ENCODE peak calls at places on chromosomes 5 and 9, in four cellular contexts. B, D, O and C are unnamed samples.

GRCh38 chr5:83472508-83473343 is 1.2 kb downstream of the VCAN start:
- DNase-seq in B (peak; percentile 64), D (no peak), O (peak; percentile 12), C (peak; percentile 85)

GRCh38 chr9:128153117-128153946 is 4.1 kb downstream of the LCN2 start:
- DNase-seq in B (no peak), D (no peak), O (no peak), C (no peak)

GRCh38 chr9:126607086-126607485 is 6.6 kb upstream of the LMX1B start:
- DNase-seq in B (no peak), D (no peak), O (no peak), C (no peak)

GRCh38 chr5:3601060-3601710 is 5.6 kb downstream of the IRX1 start:
- DNase-seq in B (no peak), D (no peak), O (no peak), C (no peak)

GRCh38 chr5:89293849-89294248 is 410.9 kb upstream of the MEF2C start:
- DNase-seq in B (no peak), D (no peak), O (no peak), C (peak; percentile 79)

GRCh38 chr5:76403963-76404693 is 1.0 kb downstream of the IQGAP2 start:
- DNase-seq in B (peak; percentile 89), D (no peak), O (peak; percentile 70), C (no peak)

GRCh38 chr5:146399446-146399845 is 47.7 kb upstream of the TCERG1 start:
- DNase-seq in B (no peak), D (no peak), O (no peak), C (peak; percentile 20)

GRCh38 chr9:78029601-78030552 is 1.7 kb downstream of the GNAQ start:
- DNase-seq in B (peak; percentile 75), D (no peak), O (no peak), C (peak; percentile 65)

GRCh38 chr5:127660048-127660733 is 11.3 kb downstream of the CTXN3 start:
- DNase-seq in B (no peak), D (no peak), O (no peak), C (peak; percentile 41)

GRCh38 chr5:127652952-127653611 is 4.2 kb downstream of the CTXN3 start:
- DNase-seq in B (no peak), D (no peak), O (no peak), C (no peak)

GRCh38 chr5:127656825-127657224 is 7.9 kb downstream of the CTXN3 start:
- DNase-seq in B (no peak), D (no peak), O (no peak), C (no peak)
- H3K9ac ChIP-seq in B (no peak overlapping the region), D (no peak overlapping the region), O (no peak overlapping the region), C (no peak overlapping the region)

GRCh38 chr9:70120834-70121510 is 77.3 kb downstream of the MAMDC2 start:
- DNase-seq in B (peak; percentile 51), D (peak; percentile 83), O (no peak), C (peak; percentile 88)

GRCh38 chr9:70123695-70124094 is 80.0 kb downstream of the MAMDC2 start:
- DNase-seq in B (no peak), D (no peak), O (no peak), C (no peak)

GRCh38 chr9:70125621-70126020 is 82.0 kb downstream of the MAMDC2 start:
- DNase-seq in B (no peak), D (peak; percentile 30), O (no peak), C (no peak)

GRCh38 chr9:70119786-70120185 is 76.1 kb downstream of the MAMDC2 start:
- DNase-seq in B (no peak), D (no peak), O (no peak), C (no peak)

GRCh38 chr9:70121818-70122436 is 78.3 kb downstream of the MAMDC2 start:
- DNase-seq in B (no peak), D (peak; percentile 25), O (no peak), C (no peak)
- H3K4me1 ChIP-seq in B (no peaks in the 10 kb centered on the region), D (peaks cover 18% of the 10 kb centered on the region), O (no peaks in the 10 kb centered on the region), C (peaks cover 51% of the 10 kb centered on the region)

DNA sequence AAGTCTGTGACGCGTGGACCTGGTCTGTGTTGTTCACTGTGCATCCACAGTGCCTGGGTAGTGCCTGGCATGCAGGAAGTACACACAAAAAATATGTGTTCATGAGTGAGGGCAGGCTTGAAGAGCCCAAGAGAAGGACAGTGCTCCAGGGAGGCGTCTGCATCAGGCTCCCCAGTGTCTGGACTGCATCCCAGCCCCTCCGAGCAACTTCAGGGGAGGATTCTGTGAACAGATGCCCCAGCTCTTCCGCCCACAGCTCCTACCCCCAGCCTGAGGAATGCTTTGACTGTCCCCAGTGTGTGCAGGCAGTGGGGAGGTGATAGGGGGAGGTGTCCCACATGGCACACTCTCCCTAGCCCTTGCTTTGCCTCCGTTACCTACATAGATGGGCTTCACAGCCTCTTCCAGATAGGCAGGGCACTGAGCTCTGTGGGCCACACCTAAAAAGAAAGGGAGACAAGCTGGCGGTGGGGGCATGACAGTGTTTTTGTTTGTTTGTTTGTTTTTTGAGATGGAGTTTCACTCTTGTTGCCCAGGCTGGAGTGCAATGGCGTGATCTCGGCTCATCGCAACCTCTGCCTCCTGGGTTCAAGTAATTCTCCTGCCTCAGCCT is 25.4 kb downstream of the IRF1 start:
- DNase-seq in B (peak; percentile 46), D (no peak), O (no peak), C (no peak)
- H3K9ac ChIP-seq in B (peak overlapping the region; percentile 6), D (no peak overlapping the region), O (peak overlapping the region; percentile 23), C (no peak overlapping the region)

GRCh38 chr5:120502531-120502930 is 38.4 kb downstream of the PRR16 start:
- DNase-seq in B (no peak), D (no peak), O (no peak), C (no peak)
- H3K4me1 ChIP-seq in B (no peaks in the 10 kb centered on the region), D (no peaks in the 10 kb centered on the region), O (no peaks in the 10 kb centered on the region), C (no peaks in the 10 kb centered on the region)

GRCh38 chr9:93304574-93305496 is 120.9 kb downstream of the WNK2 start:
- DNase-seq in B (peak; percentile 82), D (peak; percentile 50), O (peak; percentile 37), C (peak; percentile 75)

GRCh38 chr9:93307468-93308157 is 123.7 kb downstream of the WNK2 start:
- DNase-seq in B (no peak), D (no peak), O (no peak), C (no peak)

GRCh38 chr9:93306579-93307091 is 122.7 kb downstream of the WNK2 start:
- DNase-seq in B (no peak), D (no peak), O (no peak), C (no peak)

GRCh38 chr9:93305497-93306020 is 121.6 kb downstream of the WNK2 start:
- DNase-seq in B (no peak), D (no peak), O (no peak), C (no peak)

DNA sequence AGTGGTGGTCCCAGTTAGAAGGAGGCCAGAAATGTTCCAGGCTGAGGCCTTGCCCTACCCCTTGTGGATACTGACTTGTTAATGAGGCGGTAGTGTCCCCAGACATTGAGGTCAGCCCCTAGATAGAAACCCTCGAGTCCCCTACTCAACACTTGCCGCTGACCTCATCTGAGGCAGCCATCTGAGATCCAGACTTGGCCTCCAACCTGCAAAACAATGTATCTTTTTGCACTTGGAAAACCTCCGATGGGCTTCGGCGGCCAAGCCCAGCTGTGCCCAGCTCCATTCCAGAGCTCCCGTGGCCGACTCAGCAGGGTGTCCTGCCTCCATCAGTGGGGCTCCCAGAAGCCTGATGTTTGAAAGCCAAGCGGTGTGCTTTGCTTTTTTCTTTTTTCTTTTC is 122.1 kb downstream of the WNK2 start:
- DNase-seq in B (no peak), D (no peak), O (no peak), C (no peak)
- H3K9ac ChIP-seq in B (no peak overlapping the region), D (no peak overlapping the region), O (no peak overlapping the region), C (no peak overlapping the region)

DNA sequence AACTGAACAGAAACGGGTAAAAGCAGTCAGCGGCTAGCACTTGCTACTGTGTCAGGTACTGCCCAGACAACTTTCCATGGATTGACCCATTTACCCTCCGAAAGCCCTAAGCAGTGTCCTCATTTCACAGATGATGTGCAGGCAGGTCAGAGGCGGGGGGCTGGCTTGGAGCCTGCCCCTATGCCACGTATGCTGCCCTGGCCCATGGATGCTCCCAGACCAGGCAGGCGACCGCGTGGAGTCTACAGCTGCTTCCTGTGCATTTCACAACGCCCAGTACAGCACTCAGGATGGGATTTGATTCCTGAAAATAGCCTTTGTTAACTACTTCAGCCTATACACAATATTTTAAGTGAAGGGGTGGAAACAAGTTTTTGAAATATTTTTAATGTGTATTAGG is 202.9 kb downstream of the NXNL2 start:
- DNase-seq in B (no peak), D (no peak), O (no peak), C (no peak)
- H3K4me1 ChIP-seq in B (no peaks in the 10 kb centered on the region), D (peaks cover 10% of the 10 kb centered on the region), O (no peaks in the 10 kb centered on the region), C (peaks cover 40% of the 10 kb centered on the region)

GRCh38 chr5:95958308-95959014 is 3.2 kb downstream of the ELL2 start:
- DNase-seq in B (peak; percentile 46), D (peak; percentile 45), O (no peak), C (peak; percentile 55)

GRCh38 chr5:95955996-95956899 is 5.4 kb downstream of the ELL2 start:
- DNase-seq in B (no peak), D (no peak), O (no peak), C (peak; percentile 83)

GRCh38 chr5:95959051-95959963 is 2.3 kb downstream of the ELL2 start:
- DNase-seq in B (no peak), D (no peak), O (no peak), C (peak; percentile 66)

GRCh38 chr5:95956900-95957293 is 4.8 kb downstream of the ELL2 start:
- DNase-seq in B (no peak), D (no peak), O (no peak), C (no peak)

GRCh38 chr5:95957804-95958203 is 3.8 kb downstream of the ELL2 start:
- DNase-seq in B (no peak), D (no peak), O (no peak), C (no peak)
- H3K9ac ChIP-seq in B (no peak overlapping the region), D (no peak overlapping the region), O (no peak overlapping the region), C (peak overlapping the region; percentile 100)

DNA sequence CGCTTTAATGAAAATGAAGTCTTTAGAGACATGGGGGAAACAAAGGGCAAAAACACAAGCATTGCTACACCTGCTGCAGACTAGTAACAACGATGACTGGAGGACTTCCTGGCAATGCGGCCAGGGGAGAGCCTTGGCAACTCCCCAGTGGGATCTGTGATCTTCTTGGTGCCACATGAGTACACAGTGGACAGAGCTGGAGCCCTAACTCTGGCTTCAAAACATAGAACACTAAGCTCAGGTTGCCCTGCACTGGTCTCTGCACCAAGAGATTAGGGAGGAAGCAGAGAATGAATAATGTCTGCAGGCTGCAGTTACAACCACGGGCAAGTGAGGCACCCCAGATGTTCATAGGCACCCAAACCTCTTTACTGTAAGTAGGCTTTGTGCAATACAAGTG is 91.1 kb downstream of the MRPS27 start:
- DNase-seq in B (no peak), D (no peak), O (no peak), C (no peak)
- H3K4me1 ChIP-seq in B (no peaks in the 10 kb centered on the region), D (peaks cover 2% of the 10 kb centered on the region), O (peaks cover 65% of the 10 kb centered on the region), C (peaks cover 18% of the 10 kb centered on the region)